ENCODE peak calls at places on chromosomes 11 and 22, in eight cellular contexts. V is Peyer's patch; C is endothelial cell of umbilical vein; B is sigmoid colon; L is CD8-positive, alpha-beta memory T cell; N is stomach; M is heart left ventricle; U is lung. P is an unnamed sample.

GRCh38 chr11:46290598-46291309 is 13.3 kb downstream of the CREB3L1 start:
- DNase-seq in L (no peak), B (peak; percentile 97), C (no peak), M (peak; percentile 80), V (peak; percentile 86), U (peak; percentile 78), N (peak; percentile 79), P (no peak)

GRCh38 chr11:45097721-45098493 is 48.5 kb upstream of the PRDM11 start:
- DNase-seq in N (no peak), V (peak; percentile 66), L (peak; percentile 28), U (peak; percentile 56), C (peak; percentile 43), B (no peak), M (peak; percentile 77), P (peak; percentile 58)

GRCh38 chr11:59207988-59208432 is 4.7 kb downstream of the MPEG1 start:
- DNase-seq in L (peak; percentile 20), M (no peak), U (no peak), N (peak; percentile 51), C (peak; percentile 41), V (peak; percentile 77), B (no peak), P (no peak)

GRCh38 chr22:50443202-50443601 is 31.6 kb downstream of the SBF1 start:
- DNase-seq in U (no peak), L (no peak), C (no peak), M (peak; percentile 37), B (no peak), N (no peak), V (no peak), P (no peak)

GRCh38 chr11:21545701-21546100 is 647.2 kb upstream of the ANO5 start:
- DNase-seq in L (no peak), V (no peak), M (no peak), C (no peak), U (no peak), B (no peak), N (no peak), P (no peak)

GRCh38 chr11:93116641-93117577 is 80.9 kb downstream of the SLC36A4 start:
- DNase-seq in C (no peak), V (peak; percentile 52), L (no peak), B (no peak), N (peak; percentile 48), M (no peak), U (no peak), P (no peak)

GRCh38 chr22:25090225-25090651 is 109.4 kb upstream of the CRYBB3 start:
- DNase-seq in V (no peak), N (no peak), L (no peak), B (no peak), U (no peak), C (peak; percentile 69), M (no peak), P (no peak)

GRCh38 chr22:45608763-45609180 is 62.9 kb upstream of the ATXN10 start:
- DNase-seq in L (peak; percentile 20), B (no peak), U (no peak), N (no peak), M (no peak), C (no peak), V (no peak), P (no peak)

DNA sequence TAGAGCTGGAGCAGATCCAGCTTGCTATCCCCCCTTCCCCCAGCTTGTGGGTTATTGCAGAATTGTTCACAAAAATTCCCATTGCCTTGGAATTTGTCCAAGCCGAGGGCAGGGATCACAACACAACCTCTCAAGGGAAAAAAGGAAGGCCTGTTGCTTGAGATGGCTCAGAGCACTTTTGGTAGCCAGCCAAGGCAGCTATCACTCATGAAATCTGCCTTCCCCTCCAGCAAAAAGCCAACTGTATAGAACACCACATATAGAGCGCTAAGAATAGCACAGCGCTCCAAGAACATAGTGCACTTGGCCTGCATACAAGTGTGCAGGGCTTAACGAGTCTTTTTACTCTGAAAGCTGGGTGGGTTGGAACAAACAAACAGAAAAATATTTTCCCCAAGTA is 46.2 kb downstream of the FAM83F start:
- DNase-seq in V (peak; percentile 54), L (no peak), M (no peak), B (peak; percentile 80), C (peak; percentile 95), U (no peak), N (no peak), P (no peak)
- H3K27ac ChIP-seq in V (no peak overlapping the region), L (peak overlapping the region; percentile 18), M (no peak overlapping the region), B (peak overlapping the region; percentile 48), C (no peak overlapping the region), U (no peak overlapping the region), N (peak overlapping the region; percentile 27), P (no peak overlapping the region)

GRCh38 chr11:133967599-133968238 is 11.0 kb upstream of the IGSF9B start:
- DNase-seq in B (no peak), V (no peak), U (no peak), L (peak; percentile 14), M (no peak), N (no peak), C (no peak), P (no peak)
- H3K27ac ChIP-seq in B (no peak overlapping the region), V (no peak overlapping the region), U (no peak overlapping the region), L (no peak overlapping the region), M (peak overlapping the region; percentile 29), N (no peak overlapping the region), C (no peak overlapping the region), P (no peak overlapping the region)

GRCh38 chr11:3169952-3170755 is 5.0 kb upstream of the OSBPL5 start:
- DNase-seq in U (no peak), B (no peak), M (no peak), L (no peak), N (no peak), V (no peak), C (no peak), P (no peak)

GRCh38 chr11:3169235-3169951 is 4.3 kb upstream of the OSBPL5 start:
- DNase-seq in V (no peak), N (peak; percentile 34), U (no peak), B (peak; percentile 79), M (no peak), C (peak; percentile 61), L (no peak), P (no peak)

GRCh38 chr11:3173795-3174194 is 8.7 kb upstream of the OSBPL5 start:
- DNase-seq in N (no peak), L (no peak), U (no peak), V (no peak), B (no peak), C (no peak), M (no peak), P (no peak)

GRCh38 chr11:3171931-3172560 is 6.9 kb upstream of the OSBPL5 start:
- DNase-seq in V (no peak), M (no peak), N (no peak), U (no peak), B (no peak), L (no peak), C (no peak), P (no peak)

DNA sequence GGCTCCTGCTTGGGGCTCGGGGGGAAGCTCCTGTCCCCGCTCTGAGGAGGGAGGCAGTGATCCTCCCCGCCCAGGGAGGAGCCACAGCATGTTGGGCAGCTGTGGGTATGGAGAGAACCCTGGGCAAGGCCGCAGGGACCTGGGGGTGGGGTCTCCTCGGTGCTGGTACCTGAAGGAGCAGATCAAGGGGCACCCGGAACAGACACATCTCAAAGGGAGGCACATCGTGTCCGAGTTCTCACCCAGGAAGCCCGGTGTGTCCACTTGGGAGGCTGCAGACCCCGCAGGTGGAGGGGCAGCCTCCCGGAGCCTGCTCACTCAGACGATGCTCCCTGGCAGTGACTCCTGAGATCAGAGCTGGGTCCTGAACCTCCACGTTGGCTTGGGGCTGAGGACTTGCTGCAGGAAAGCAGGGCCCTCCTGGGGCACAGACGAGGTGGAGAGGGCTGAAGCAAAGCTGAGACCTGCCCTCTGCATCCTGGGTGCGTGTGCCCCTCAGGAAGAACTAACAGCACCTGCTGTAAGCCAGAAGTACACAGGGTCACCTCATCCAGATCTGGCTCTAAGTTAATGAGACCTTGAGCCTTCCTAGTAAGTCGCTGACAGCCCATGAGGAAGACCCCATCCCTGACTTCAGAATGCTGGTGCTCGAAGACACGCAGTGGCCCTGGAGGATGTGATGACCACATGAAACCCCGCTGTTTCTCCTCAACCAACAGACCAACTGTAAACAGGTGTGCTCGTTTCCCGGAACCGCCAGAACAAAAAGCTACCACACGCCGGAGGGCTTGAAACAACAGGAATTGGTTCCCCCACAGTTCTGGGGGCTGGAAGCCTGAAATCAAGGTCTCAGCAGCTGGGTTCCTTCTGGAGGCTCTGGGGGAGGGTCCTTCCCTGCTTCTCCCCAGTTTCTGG is 5.9 kb upstream of the OSBPL5 start:
- DNase-seq in V (no peak), B (no peak), C (no peak), U (no peak), L (no peak), M (no peak), N (no peak), P (no peak)
- H3K27ac ChIP-seq in V (no peak overlapping the region), B (no peak overlapping the region), C (no peak overlapping the region), U (no peak overlapping the region), L (no peak overlapping the region), M (no peak overlapping the region), N (no peak overlapping the region), P (no peak overlapping the region)

GRCh38 chr11:87219266-87219665 is 181.5 kb downstream of the TMEM135 start:
- DNase-seq in N (no peak), L (no peak), V (no peak), M (no peak), C (no peak), U (no peak), B (no peak), P (no peak)

GRCh38 chr11:87212891-87213290 is 175.2 kb downstream of the TMEM135 start:
- DNase-seq in C (no peak), B (no peak), V (no peak), L (no peak), N (no peak), U (no peak), M (no peak), P (no peak)

GRCh38 chr11:87215236-87215635 is 177.5 kb downstream of the TMEM135 start:
- DNase-seq in B (no peak), C (no peak), U (no peak), M (no peak), N (no peak), V (no peak), L (no peak), P (no peak)

GRCh38 chr11:87213444-87213843 is 175.7 kb downstream of the TMEM135 start:
- DNase-seq in M (no peak), L (no peak), N (no peak), B (no peak), U (no peak), C (no peak), V (no peak), P (no peak)
- H3K27ac ChIP-seq in M (no peak overlapping the region), L (no peak overlapping the region), N (no peak overlapping the region), B (no peak overlapping the region), U (no peak overlapping the region), C (no peak overlapping the region), V (no peak overlapping the region), P (no peak overlapping the region)

P was measured in right atrium auricular region.